ENCODE peak calls at places on chromosomes 13 and 19, in ten cellular contexts. O is transverse colon; F is testis; U is heart left ventricle; H is upper lobe of right lung; K is CD4-positive, alpha-beta memory T cell; R is AG04450; J is heart right ventricle; T is left ventricle myocardium inferior; S is effector memory CD4-positive, alpha-beta T cell. B is an unnamed sample.
A peak's percentile ranks its signal among the peaks of the same experiment; 100 is the strongest.

GRCh38 chr13:94305463-94305862 is 174.0 kb downstream of the DCT start:
- DNase-seq in J (no peak), T (no peak), U (no peak), S (no peak), K (no peak), H (no peak), R (no peak), O (no peak), F (no peak), B (no peak)

GRCh38 chr19:43957891-43958290 is 6.9 kb downstream of the ZNF221 start:
- DNase-seq in J (no peak), O (no peak), F (no peak), R (peak; percentile 80), K (no peak), S (no peak), U (no peak), T (no peak), H (no peak), B (no peak)

GRCh38 chr13:71320452-71320851 is 546.6 kb downstream of the DACH1 start:
- DNase-seq in R (peak; percentile 7), J (no peak), S (no peak), K (no peak), T (no peak), U (no peak), H (no peak), F (no peak), O (no peak), B (no peak)

GRCh38 chr13:27309967-27310598 is 39.5 kb downstream of the RASL11A start:
- DNase-seq in K (no peak), U (no peak), O (no peak), J (no peak), R (no peak), S (no peak), H (no peak), T (no peak), F (no peak), B (no peak)

GRCh38 chr13:110645750-110646149 is 30.4 kb downstream of the NAXD start:
- DNase-seq in F (no peak), S (no peak), U (no peak), T (no peak), O (no peak), J (no peak), R (no peak), K (no peak), H (no peak), B (no peak)

GRCh38 chr19:56087647-56088346 is 33.3 kb downstream of the ZNF787 start:
- DNase-seq in F (no peak), K (no peak), S (no peak), O (no peak), R (no peak), J (no peak), U (peak; percentile 65), H (no peak), T (no peak), B (no peak)

GRCh38 chr13:101575591-101575990 is 123.1 kb downstream of the ITGBL1 start:
- DNase-seq in J (no peak), S (no peak), H (no peak), F (no peak), U (no peak), R (no peak), K (no peak), T (no peak), O (no peak), B (no peak)

GRCh38 chr13:20192470-20193141 is at the start of gene GJB2:
- DNase-seq in H (no peak), S (no peak), R (no peak), K (peak; percentile 21), U (no peak), T (no peak), J (peak; percentile 23), F (no peak), O (peak; percentile 74), B (no peak)

GRCh38 chr19:1608414-1609391 is 3.4 kb upstream of the UQCR11 start:
- DNase-seq in U (no peak), S (no peak), T (no peak), R (no peak), K (peak; percentile 43), H (no peak), F (no peak), J (no peak), O (no peak), B (no peak)

GRCh38 chr13:113637262-113638160 is 20.5 kb downstream of the ATP4B start:
- DNase-seq in R (no peak), J (no peak), F (no peak), S (no peak), H (peak; percentile 46), U (peak; percentile 17), K (no peak), T (peak; percentile 10), O (peak; percentile 4), B (peak; percentile 5)

GRCh38 chr19:49854861-49855263 is 3.9 kb downstream of the PTOV1 start:
- DNase-seq in J (no peak), T (no peak), O (no peak), F (no peak), R (no peak), U (no peak), H (no peak), K (no peak), S (no peak), B (no peak)

DNA sequence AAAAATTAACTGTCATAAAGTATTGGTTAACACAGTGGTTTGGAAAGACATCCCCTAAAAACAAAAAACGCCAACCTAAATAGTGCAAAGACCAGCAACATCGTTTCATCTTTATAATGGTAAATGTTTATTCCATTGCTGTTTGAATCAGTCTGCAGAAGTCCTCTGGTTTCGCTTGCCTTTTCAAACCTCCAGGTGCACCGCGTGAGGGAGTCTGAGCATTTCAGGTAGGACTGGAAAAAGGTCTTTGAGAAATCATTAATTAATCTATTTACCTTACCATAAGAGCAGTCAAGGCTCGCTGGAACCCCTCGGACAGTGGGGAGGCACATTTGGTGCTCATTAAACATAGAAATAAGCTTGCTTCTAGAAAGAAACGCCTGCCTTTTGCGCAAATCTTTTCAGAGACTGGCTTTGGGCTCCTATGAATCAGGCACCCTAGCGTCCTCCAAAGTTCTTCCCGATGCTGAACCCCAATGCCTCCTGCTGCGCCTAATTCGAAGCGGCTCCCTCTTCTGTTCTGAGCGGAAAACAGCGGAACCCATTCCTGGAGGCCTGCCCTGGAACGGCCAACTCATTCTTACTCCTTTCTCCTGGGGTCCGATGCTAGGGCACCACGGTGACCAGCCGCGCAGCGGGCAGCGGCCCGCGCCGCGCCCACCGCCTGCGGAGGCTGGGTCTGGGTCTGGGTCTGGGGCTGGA is 942 bp upstream of the MTUS2 start:
- DNase-seq in H (no peak), F (no peak), R (no peak), J (no peak), T (no peak), S (no peak), O (no peak), U (no peak), K (no peak), B (no peak)
- H3K4me3 ChIP-seq in H (no peak overlapping the region), F (peak overlapping the region; percentile 31), R (peak overlapping the region; percentile 29), J (peak overlapping the region; percentile 42), T (peak overlapping the region; percentile 71), S (no peak overlapping the region), O (no peak overlapping the region), U (peak overlapping the region; percentile 69), K (no peak overlapping the region), B (no peak overlapping the region)

GRCh38 chr19:3120611-3121231 is 15.1 kb upstream of the GNA15 start:
- DNase-seq in H (no peak), T (no peak), O (no peak), R (no peak), S (no peak), F (no peak), K (no peak), U (no peak), J (no peak), B (no peak)
- H3K4me3 ChIP-seq in H (no peak overlapping the region), T (no peak overlapping the region), O (no peak overlapping the region), R (no peak overlapping the region), S (no peak overlapping the region), F (no peak overlapping the region), K (no peak overlapping the region), U (no peak overlapping the region), J (no peak overlapping the region), B (no peak overlapping the region)

GRCh38 chr19:46731007-46731501 is 14.1 kb upstream of the PRKD2 start:
- DNase-seq in J (no peak), H (peak; percentile 71), S (no peak), U (no peak), T (no peak), K (no peak), F (no peak), O (no peak), R (peak; percentile 59), B (no peak)
- H3K4me3 ChIP-seq in J (no peak overlapping the region), H (no peak overlapping the region), S (no peak overlapping the region), U (no peak overlapping the region), T (no peak overlapping the region), K (no peak overlapping the region), F (no peak overlapping the region), O (no peak overlapping the region), R (no peak overlapping the region), B (no peak overlapping the region)

GRCh38 chr19:51325161-51325979 is 13.9 kb downstream of the IGLON5 start:
- DNase-seq in U (no peak), J (no peak), K (no peak), T (no peak), H (peak; percentile 55), S (no peak), F (no peak), R (no peak), O (no peak), B (no peak)

GRCh38 chr19:51329411-51329810 is 12.5 kb downstream of the VSIG10L start:
- DNase-seq in S (no peak), R (no peak), J (no peak), F (no peak), O (no peak), K (no peak), T (no peak), H (no peak), U (no peak), B (no peak)

GRCh38 chr19:51330366-51330765 is 11.6 kb downstream of the VSIG10L start:
- DNase-seq in R (no peak), U (no peak), K (no peak), F (no peak), H (no peak), S (no peak), J (no peak), O (no peak), T (no peak), B (no peak)

GRCh38 chr19:51326216-51327065 is 15.0 kb downstream of the IGLON5 start:
- DNase-seq in R (no peak), F (no peak), O (no peak), J (no peak), T (no peak), H (peak; percentile 61), K (no peak), U (no peak), S (no peak), B (no peak)

DNA sequence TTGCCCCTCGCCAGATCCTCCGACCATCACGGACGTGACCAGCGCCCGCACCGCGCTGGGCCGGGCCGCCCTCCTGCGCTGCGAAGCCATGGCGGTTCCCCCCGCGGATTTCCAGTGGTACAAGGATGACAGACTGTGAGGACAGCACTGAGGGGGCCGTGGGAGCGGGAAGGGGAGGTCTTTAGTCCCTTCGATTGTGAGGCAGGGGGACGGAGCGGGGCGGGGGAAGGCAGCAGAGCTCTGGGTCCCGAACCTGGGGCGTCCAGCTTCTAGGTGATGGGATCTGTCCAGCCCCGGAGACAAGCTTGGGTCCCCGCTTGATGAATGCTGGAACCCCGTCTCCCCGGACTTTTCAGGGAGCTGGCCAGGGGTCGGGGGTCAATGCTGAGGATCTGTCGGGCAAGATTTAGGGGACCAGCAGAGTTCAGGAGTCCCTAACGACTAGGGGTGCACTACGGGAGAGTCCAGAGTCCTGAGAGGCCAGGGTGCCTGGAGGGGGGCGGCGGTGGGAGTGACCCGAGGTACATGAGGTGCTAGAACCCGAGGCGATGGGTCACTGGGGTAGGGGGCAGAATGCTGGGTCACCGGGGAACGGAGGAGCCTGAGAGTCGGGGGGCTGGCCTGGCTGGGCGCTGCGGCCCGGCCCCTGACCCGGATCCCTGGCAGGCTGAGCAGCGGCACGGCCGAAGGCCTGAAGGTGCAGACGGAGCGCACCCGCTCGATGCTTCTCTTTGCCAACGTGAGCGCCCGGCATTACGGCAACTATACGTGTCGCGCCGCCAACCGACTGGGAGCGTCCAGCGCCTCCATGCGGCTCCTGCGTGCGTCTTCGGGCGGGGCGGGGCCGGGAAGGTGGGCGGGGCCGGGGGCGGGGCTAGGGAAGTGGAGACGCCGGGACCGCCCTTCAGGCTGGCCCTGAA is 14.6 kb downstream of the VSIG10L start:
- DNase-seq in F (peak; percentile 77), R (no peak), J (peak; percentile 40), K (peak; percentile 29), H (peak; percentile 75), O (peak; percentile 43), S (no peak), U (peak; percentile 58), T (peak; percentile 31), B (no peak)
- H3K4me3 ChIP-seq in F (peak overlapping the region; percentile 45), R (peak overlapping the region; percentile 20), J (peak overlapping the region; percentile 8), K (no peak overlapping the region), H (no peak overlapping the region), O (no peak overlapping the region), S (peak overlapping the region; percentile 22), U (peak overlapping the region; percentile 30), T (peak overlapping the region; percentile 46), B (no peak overlapping the region)